ENCODE peak calls at places on chromosome 20, in five cellular contexts. I is H9; N is pancreas; G is heart right ventricle; P is CD8-positive, alpha-beta T cell. J is an unnamed sample.

GRCh38 chr20:18428490-18429173 is 38.2 kb downstream of the DZANK1 start:
- DNase-seq in I (no peak), N (peak; percentile 25), G (peak; percentile 61), P (no peak), J (no peak)

GRCh38 chr20:23446505-23446904 is 6.2 kb downstream of the CST11 start:
- DNase-seq in I (peak; percentile 75), N (no peak), G (peak; percentile 43), P (no peak), J (peak; percentile 68)

GRCh38 chr20:11387189-11387754 is 530.4 kb upstream of the BTBD3 start:
- DNase-seq in I (no peak), N (no peak), G (no peak), P (no peak), J (no peak)

GRCh38 chr20:57211406-57211805 is 55.0 kb downstream of the BMP7 start:
- DNase-seq in I (no peak), N (no peak), G (no peak), P (no peak), J (no peak)

GRCh38 chr20:62531046-62531838 is 55.4 kb upstream of the GATA5 start:
- DNase-seq in I (no peak), N (no peak), G (no peak), P (no peak), J (no peak)

GRCh38 chr20:53579581-53580375 is 13.9 kb downstream of the ZNF217 start:
- DNase-seq in I (no peak), N (peak; percentile 17), G (no peak), P (no peak), J (peak; percentile 37)

GRCh38 chr20:57746201-57746600 is 36.4 kb upstream of the PMEPA1 start:
- DNase-seq in I (no peak), N (no peak), G (no peak), P (no peak), J (no peak)

GRCh38 chr20:23596856-23597255 is 8.9 kb downstream of the CST9 start:
- DNase-seq in I (no peak), N (no peak), G (no peak), P (no peak), J (no peak)

GRCh38 chr20:28616354-28616753 is 2641.1 kb upstream of the DEFB115 start:
- DNase-seq in I (no peak), N (no peak), G (no peak), P (no peak), J (no peak)

GRCh38 chr20:44218441-44218840 is 7.9 kb upstream of the OSER1 start:
- DNase-seq in I (no peak), N (no peak), G (no peak), P (peak; percentile 46), J (no peak)

GRCh38 chr20:20780127-20780822 is 67.8 kb upstream of the RALGAPA2 start:
- DNase-seq in I (peak; percentile 33), N (peak; percentile 54), G (peak; percentile 29), P (no peak), J (peak; percentile 96)

GRCh38 chr20:60559462-60559861 is 601.2 kb downstream of the CDH26 start:
- DNase-seq in I (peak; percentile 66), N (no peak), G (no peak), P (no peak), J (no peak)

GRCh38 chr20:36268501-36269342 is 32.4 kb downstream of the AAR2 start:
- DNase-seq in I (no peak), N (no peak), G (no peak), P (no peak), J (no peak)

GRCh38 chr20:36266189-36266588 is 29.9 kb downstream of the AAR2 start:
- DNase-seq in I (no peak), N (no peak), G (no peak), P (no peak), J (peak; percentile 22)

GRCh38 chr20:36269507-36269906 is 33.2 kb downstream of the AAR2 start:
- DNase-seq in I (no peak), N (no peak), G (no peak), P (no peak), J (no peak)

GRCh38 chr20:36270744-36271638 is 34.7 kb downstream of the AAR2 start:
- DNase-seq in I (no peak), N (no peak), G (no peak), P (no peak), J (peak; percentile 27)

DNA sequence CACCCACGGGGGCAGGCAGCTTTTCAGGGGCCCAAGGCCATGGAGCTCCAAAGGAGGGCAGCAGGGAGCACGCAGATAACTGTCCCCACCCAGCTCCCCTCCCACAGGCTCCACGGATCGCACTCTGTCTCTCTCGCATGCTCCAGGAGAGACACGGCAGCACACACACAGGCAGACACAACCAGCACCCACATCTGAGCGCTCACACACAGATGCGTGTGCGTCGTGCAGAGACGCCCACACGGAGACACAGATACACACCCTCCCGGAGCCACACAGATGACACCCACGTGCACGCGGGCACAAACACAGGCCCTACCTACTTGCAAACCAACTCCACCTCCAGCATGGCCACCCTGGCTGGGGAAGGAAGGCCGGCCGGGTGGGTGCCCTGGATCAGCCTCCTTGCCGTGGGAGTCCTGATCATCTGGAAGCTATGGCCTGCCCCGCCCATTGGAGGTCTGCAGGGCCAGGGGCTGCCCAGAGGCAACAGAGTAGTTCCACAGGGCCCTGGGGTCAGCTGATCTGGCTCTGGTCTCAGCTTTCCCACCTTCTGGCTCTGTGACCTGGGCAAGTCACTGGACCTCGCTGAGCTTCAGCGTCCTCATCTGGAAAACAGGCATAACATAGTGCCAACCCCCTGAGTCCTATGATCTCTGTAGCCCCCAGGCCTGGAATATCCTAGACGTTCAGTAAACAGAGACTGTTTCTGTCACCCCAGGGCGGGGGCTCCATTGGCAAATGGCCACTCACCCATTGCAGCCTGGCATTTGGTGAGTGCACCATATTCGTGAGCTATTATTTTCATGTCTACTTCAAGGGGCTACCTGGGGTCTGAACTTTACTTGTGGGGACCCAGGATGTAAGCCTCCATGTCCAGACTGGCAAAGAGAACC is 31.6 kb downstream of the AAR2 start:
- DNase-seq in I (no peak), N (no peak), G (no peak), P (no peak), J (no peak)
- H3K4me1 ChIP-seq in I (peaks cover 3% of the 10 kb centered on the region), N (no peaks in the 10 kb centered on the region), G (no peaks in the 10 kb centered on the region), P (no peaks in the 10 kb centered on the region), J (no peaks in the 10 kb centered on the region)

DNA sequence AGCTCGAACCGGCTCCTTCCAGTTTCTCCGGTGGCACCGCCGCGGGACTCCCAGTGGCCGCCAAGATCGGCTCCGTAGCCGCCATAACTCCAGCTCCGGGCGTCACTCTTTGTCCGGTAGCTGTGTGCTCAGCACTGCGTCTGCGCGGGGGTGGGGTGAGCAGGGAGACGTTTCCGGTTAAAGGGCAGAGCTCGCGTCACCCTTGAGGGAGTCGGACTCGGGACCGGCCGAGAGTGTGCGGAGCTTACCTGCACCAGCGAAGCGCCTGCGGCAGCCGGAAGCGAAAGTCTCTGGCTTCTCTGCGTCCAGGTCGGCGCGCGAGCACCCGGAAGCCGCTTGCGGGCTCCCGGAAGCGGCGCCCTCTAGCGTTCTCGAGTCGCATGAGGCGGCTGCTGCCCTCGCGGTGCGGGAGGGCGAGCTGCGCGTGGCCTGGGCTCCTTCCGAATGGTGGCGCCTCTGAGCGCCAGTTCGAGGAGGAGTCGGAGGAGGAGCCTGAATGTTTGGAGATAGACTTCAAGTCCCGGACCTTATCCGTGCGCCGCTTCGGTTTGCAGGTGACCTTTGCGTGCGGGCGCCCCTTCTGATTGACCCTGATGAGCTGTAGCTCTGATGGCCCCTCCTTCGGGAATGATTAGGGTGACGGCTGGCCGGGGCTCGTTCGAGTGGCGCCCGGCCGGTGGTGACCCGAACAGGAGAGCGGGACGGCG is at the start of gene SCAND1:
- DNase-seq in I (peak; percentile 98), N (peak; percentile 94), G (peak; percentile 93), P (peak; percentile 95), J (peak; percentile 98)
- H3K4me1 ChIP-seq in I (no peaks in the 10 kb centered on the region), N (peaks cover 9% of the 10 kb centered on the region), G (peaks cover 10% of the 10 kb centered on the region), P (peaks cover 23% of the 10 kb centered on the region), J (peaks cover 24% of the 10 kb centered on the region)

DNA sequence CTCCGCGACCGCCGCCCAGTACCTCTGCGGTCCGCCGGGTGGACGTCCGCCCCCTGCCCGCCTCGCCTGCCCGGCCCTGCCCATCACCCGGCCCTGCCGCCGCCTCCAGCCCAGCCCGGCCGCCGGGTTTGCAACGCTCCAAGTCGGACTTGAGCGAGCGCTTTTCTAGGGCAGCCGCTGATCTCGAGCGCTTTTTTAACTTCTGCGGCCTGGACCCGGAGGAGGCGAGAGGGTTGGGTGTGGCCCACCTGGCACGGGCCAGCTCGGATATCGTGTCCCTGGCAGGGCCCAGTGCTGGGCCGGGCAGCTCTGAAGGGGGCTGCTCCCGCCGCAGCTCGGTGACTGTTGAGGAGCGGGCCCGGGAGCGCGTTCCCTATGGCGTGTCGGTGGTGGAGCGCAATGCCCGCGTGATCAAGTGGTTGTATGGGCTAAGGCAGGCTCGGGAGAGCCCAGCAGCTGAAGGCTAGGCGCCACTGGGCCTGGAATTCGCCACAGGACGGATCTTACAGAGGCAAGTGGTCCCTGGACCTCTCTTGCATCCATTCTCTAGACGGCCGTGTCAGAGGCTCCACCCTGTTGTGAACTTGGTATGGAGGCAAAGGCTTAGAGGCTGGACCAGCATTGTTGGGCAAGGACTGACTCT is 11.8 kb downstream of the FAM110A start:
- DNase-seq in I (no peak), N (no peak), G (no peak), P (no peak), J (no peak)
- H3K4me1 ChIP-seq in I (no peaks in the 10 kb centered on the region), N (no peaks in the 10 kb centered on the region), G (peaks cover 4% of the 10 kb centered on the region), P (peaks cover 53% of the 10 kb centered on the region), J (peaks cover 6% of the 10 kb centered on the region)

DNA sequence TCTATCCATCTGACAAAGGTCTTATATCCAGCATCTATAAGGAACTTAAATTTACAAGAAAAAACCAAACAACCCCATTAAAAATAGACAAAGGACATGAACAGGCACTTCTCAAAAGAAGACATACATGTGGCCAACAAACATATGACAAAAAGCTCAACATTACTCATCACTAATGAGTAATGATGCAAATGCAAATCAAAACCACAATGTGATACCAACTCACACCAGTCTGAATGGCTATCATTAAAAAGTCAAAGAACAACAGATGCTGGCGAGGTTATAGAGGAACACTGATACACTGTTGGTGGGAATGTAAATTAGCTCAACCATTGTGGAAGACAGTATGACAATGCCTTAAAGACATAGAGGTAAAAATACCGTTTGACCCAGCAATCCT is 13.9 kb downstream of the MACROD2 start:
- DNase-seq in I (no peak), N (no peak), G (no peak), P (no peak), J (no peak)
- H3K4me1 ChIP-seq in I (no peaks in the 10 kb centered on the region), N (no peaks in the 10 kb centered on the region), G (no peaks in the 10 kb centered on the region), P (no peaks in the 10 kb centered on the region), J (no peaks in the 10 kb centered on the region)

J was measured in psoas muscle.